ENCODE peak calls at places on chromosomes 1 and 21, in nine cellular contexts. P is endodermal cell, H is psoas muscle, O is cardiac fibroblast, Y is left ventricle myocardium inferior, T is dorsolateral prefrontal cortex, B is AG10803, D is K562, R is neural progenitor cell. G is an unnamed sample.

GRCh38 chr21:28776251-28776650 is 216.4 kb downstream of the LTN1 start:
- DNase-seq in P (no peak), H (no peak), O (peak), Y (no peak), T (no peak), B (peak), D (no peak), R (no peak), G (peak)

GRCh38 chr21:45444385-45444784 is 39.4 kb downstream of the COL18A1 start:
- DNase-seq in P (no peak), H (peak), O (no peak), Y (no peak), T (no peak), B (no peak), D (no peak), R (no peak), G (no peak)

GRCh38 chr1:84961316-84961715 is 35.6 kb downstream of the MCOLN2 start:
- DNase-seq in P (no peak), H (no peak), O (peak), Y (no peak), T (no peak), B (no peak), D (no peak), R (no peak), G (no peak)

GRCh38 chr1:40395211-40396175 is 22.0 kb downstream of the SMAP2 start:
- DNase-seq in P (no peak), H (no peak), O (no peak), Y (no peak), T (no peak), B (no peak), D (no peak), R (no peak), G (no peak)

GRCh38 chr1:109241344-109241743 is 8.0 kb upstream of the CELSR2 start:
- DNase-seq in P (peak), H (no peak), O (no peak), Y (no peak), T (no peak), B (no peak), D (peak), R (no peak), G (no peak)

GRCh38 chr1:64877151-64877550 is 89.2 kb downstream of the JAK1 start:
- DNase-seq in P (no peak), H (no peak), O (no peak), Y (no peak), T (no peak), B (no peak), D (no peak), R (no peak), G (no peak)

GRCh38 chr1:19204665-19205266 is 5.3 kb downstream of the UBR4 start:
- DNase-seq in P (no peak), H (no peak), O (no peak), Y (no peak), T (no peak), B (no peak), D (no peak), R (no peak), G (no peak)

GRCh38 chr1:168387781-168388760 is 107.4 kb downstream of the TBX19 start:
- DNase-seq in P (peak), H (no peak), O (no peak), Y (no peak), T (no peak), B (no peak), D (no peak), R (no peak), G (no peak)

GRCh38 chr1:970242-970972 is 4.1 kb downstream of the PLEKHN1 start:
- DNase-seq in P (peak), H (no peak), O (no peak), Y (no peak), T (no peak), B (no peak), D (no peak), R (no peak), G (no peak)

GRCh38 chr1:203271018-203271743 is 34.1 kb upstream of the BTG2 start:
- DNase-seq in P (peak), H (no peak), O (peak), Y (peak), T (peak), B (peak), D (peak), R (peak), G (no peak)

GRCh38 chr1:115062542-115063004 is 26.7 kb downstream of the TSPAN2 start:
- DNase-seq in P (no peak), H (peak), O (peak), Y (peak), T (no peak), B (peak), D (no peak), R (no peak), G (no peak)

GRCh38 chr1:178501705-178502329 is 5.1 kb upstream of the CLEC20A start:
- DNase-seq in P (peak), H (peak), O (peak), Y (peak), T (peak), B (peak), D (peak), R (peak), G (no peak)

GRCh38 chr1:188769181-188769580 is 1708.5 kb downstream of the BRINP3 start:
- DNase-seq in P (peak), H (no peak), O (no peak), Y (no peak), T (no peak), B (no peak), D (no peak), R (peak), G (no peak)

GRCh38 chr1:19698181-19698580 is 33.5 kb downstream of the HTR6 start:
- DNase-seq in P (no peak), H (no peak), O (no peak), Y (no peak), T (no peak), B (no peak), D (no peak), R (no peak), G (no peak)

GRCh38 chr1:20115479-20115878 is 3.9 kb downstream of the PLA2G2D start:
- DNase-seq in P (no peak), H (no peak), O (no peak), Y (no peak), T (no peak), B (no peak), D (no peak), R (no peak), G (no peak)

GRCh38 chr1:90359994-90360393 is 357.1 kb downstream of the BARHL2 start:
- DNase-seq in P (peak), H (no peak), O (no peak), Y (no peak), T (no peak), B (no peak), D (no peak), R (no peak), G (no peak)

GRCh38 chr1:23809751-23810171 is 9.2 kb upstream of the GALE start:
- DNase-seq in P (peak), H (peak), O (peak), Y (peak), T (no peak), B (peak), D (peak), R (peak), G (no peak)

GRCh38 chr21:19326581-19327319 is 923.2 kb upstream of the TMPRSS15 start:
- DNase-seq in P (no peak), H (no peak), O (no peak), Y (no peak), T (no peak), B (no peak), D (no peak), R (no peak), G (no peak)

GRCh38 chr1:175881571-175881970 is 138.2 kb upstream of the TNR start:
- DNase-seq in P (no peak), H (no peak), O (no peak), Y (no peak), T (no peak), B (no peak), D (no peak), R (no peak), G (no peak)

GRCh38 chr1:181778630-181779285 is 282.8 kb downstream of the ZNF648 start:
- DNase-seq in P (no peak), H (no peak), O (no peak), Y (no peak), T (no peak), B (no peak), D (no peak), R (peak), G (no peak)

GRCh38 chr1:208534604-208534907 is 290.4 kb upstream of the PLXNA2 start:
- DNase-seq in P (peak), H (no peak), O (no peak), Y (no peak), T (no peak), B (peak), D (no peak), R (no peak), G (no peak)

GRCh38 chr1:216178266-216178665 is 245.0 kb downstream of the USH2A start:
- DNase-seq in P (no peak), H (no peak), O (no peak), Y (no peak), T (no peak), B (no peak), D (no peak), R (no peak), G (no peak)

GRCh38 chr21:26752849-26753248 is 92.4 kb downstream of the ADAMTS1 start:
- DNase-seq in P (no peak), H (no peak), O (no peak), Y (no peak), T (no peak), B (no peak), D (no peak), R (no peak), G (no peak)

DNA sequence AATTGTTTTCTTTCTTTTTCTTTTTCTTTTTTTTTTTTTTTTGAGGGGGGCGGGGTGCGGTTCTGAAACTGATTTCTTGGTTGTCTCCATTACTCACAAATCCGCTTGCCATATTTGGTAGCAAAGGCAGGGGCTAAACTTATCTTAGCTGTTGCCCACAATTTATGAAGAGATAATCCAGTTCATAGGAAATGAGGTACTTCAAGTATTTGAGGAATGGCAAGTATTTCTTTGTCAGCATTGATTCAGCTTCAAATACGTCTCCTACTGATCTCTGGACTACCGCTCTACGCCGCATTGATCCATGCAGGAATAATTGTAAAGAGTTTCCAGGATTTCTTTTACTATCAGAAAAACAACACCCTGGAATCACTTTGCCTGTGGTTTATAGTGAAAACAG is 289.2 kb upstream of the DPYD start:
- DNase-seq in P (no peak), H (no peak), O (peak), Y (no peak), T (no peak), B (peak), D (no peak), R (peak), G (peak)
- H3K4me3 ChIP-seq in P (no peak), H (no peak), O (no peak), Y (no peak), T (no peak), B (peak), D (no peak), R (no peak), G (no peak)

DNA sequence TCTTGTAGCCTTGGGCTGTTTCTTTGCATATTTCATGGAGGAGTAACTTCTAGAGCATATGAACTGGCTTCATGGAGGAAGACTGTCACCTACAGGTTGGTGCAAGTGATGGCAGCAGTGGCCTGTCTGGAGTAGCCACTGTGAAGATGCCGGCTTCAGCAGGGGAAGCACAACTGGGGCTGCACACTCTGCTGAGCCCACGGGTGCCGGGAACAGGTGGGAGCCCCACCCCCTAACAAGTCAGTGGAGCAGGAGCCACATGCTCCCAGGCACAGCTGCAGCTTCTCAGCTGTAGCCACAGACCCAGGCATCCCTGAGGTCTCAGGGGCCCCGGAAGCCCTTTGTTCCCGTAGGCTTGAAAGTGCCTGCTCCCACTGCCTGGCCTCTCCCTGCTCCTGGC is 43.2 kb upstream of the C1orf185 start:
- DNase-seq in P (peak), H (no peak), O (peak), Y (no peak), T (no peak), B (peak), D (peak), R (peak), G (no peak)
- TF ChIP-seq CTCF in P (peak), H (no peak), O (peak), Y (no peak), T (no peak), B (peak), D (peak), R (peak), G (peak)

GRCh38 chr1:35377553-35377952 is 109.0 kb downstream of the ZMYM4 start:
- DNase-seq in P (no peak), H (no peak), O (no peak), Y (no peak), T (no peak), B (peak), D (no peak), R (no peak), G (no peak)

DNA sequence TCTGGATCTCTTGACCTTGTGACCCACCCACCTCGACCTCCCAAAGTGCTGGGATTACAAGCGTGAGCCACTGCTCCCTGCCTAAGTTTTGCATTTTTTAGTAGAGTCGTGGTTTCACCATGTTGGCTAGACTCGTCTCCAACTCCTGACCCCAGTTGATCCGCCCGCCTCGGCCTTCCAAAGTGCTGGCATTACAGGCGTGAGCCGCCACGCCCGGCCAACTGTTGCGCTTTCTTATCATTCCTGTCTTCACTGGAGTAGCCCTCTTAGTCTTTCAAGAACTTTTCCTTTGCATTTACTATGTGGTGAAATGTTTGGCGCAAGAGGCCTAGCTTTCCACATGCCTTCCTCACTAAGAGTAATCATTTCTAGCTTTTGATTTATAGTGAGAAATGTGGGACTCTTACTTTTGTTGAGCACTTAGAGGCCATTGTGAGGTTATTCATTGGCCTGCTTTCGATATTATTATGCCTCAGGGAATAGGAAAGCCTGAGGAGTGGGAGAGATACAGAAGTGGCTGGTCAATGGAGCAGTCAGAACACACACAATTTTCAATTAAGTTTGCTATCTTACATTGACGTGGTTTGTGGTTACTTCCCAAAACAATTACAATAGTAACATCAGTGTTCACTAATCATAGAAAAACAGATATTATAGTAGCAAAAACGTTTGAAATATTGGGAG is 111.0 kb downstream of the ZMYM4 start:
- DNase-seq in P (no peak), H (no peak), O (no peak), Y (no peak), T (no peak), B (no peak), D (no peak), R (no peak), G (no peak)
- H3K4me3 ChIP-seq in P (no peak), H (no peak), O (no peak), Y (no peak), T (no peak), B (no peak), D (no peak), R (no peak), G (no peak)

GRCh38 chr1:21271550-21271949 is 18.7 kb downstream of the ECE1 start:
- DNase-seq in P (no peak), H (no peak), O (no peak), Y (no peak), T (no peak), B (no peak), D (no peak), R (no peak), G (no peak)
- TF ChIP-seq CTCF in P (no peak), H (no peak), O (no peak), Y (no peak), T (no peak), B (no peak), D (no peak), R (no peak), G (no peak)

DNA sequence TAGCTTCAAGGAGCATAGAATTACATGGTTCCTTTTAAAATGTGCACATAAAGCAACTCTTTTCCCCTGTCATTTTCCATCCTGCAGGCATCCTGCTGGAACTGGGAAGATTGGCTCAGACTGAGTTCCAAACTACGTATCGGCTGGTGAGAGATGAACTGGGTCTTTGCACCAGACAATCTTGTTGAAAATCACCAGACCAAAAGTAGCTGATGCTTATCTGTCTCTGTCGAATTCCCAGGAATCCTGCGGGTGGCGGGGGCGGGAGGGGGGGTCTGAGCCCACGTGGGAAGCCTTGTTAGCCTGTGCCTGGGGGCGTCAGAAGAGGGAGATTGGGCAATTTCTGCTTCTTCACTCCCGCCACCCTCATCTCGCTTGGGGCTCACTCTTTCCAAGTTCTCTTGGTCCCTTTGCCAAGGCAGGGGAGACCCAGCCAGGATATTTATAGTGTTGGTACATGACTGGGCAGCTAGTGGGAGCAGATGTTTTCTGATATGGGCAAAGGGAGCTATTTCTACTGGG is 90.1 kb upstream of the SLC25A33 start:
- DNase-seq in P (no peak), H (peak), O (peak), Y (peak), T (no peak), B (peak), D (no peak), R (no peak), G (no peak)
- H3K4me3 ChIP-seq in P (no peak), H (peak), O (no peak), Y (peak), T (no peak), B (no peak), D (no peak), R (no peak), G (no peak)